ENCODE peak calls at places on chromosomes 7 and 10, in five cellular contexts. Z is neural progenitor cell, M is keratinocyte, L is substantia nigra, U is suprapubic skin. O is an unnamed sample.

GRCh38 chr7:152136623-152137022 is 111.1 kb downstream of the GALNT11 start:
- DNase-seq in L (no peak), U (no peak), Z (peak), M (no peak), O (no peak)

GRCh38 chr10:80477813-80478212 is 23.7 kb downstream of the TSPAN14 start:
- DNase-seq in Z (no peak), U (no peak), L (no peak), M (no peak), O (peak)

GRCh38 chr7:70736715-70737460 is 395.1 kb upstream of the GALNT17 start:
- DNase-seq in L (no peak), U (no peak), Z (no peak), M (no peak), O (no peak)

GRCh38 chr7:80729586-80730320 is 91.3 kb downstream of the CD36 start:
- DNase-seq in L (no peak), U (no peak), M (no peak), Z (no peak), O (no peak)

GRCh38 chr7:14902589-14902963 is at the start of gene DGKB:
- DNase-seq in Z (peak), M (no peak), L (peak), U (no peak), O (no peak)

GRCh38 chr7:21767300-21767900 is 178.3 kb downstream of the CDCA7L start:
- DNase-seq in U (no peak), Z (peak), M (peak), L (no peak), O (peak)

GRCh38 chr10:4647138-4647785 is 178.7 kb upstream of the AKR1E2 start:
- DNase-seq in M (no peak), Z (no peak), U (no peak), L (no peak), O (no peak)

GRCh38 chr10:122648599-122649428 is 50.8 kb downstream of the C10orf120 start:
- DNase-seq in Z (peak), U (peak), L (peak), M (no peak), O (no peak)

GRCh38 chr10:17278607-17279240 is 50.7 kb downstream of the VIM start:
- DNase-seq in U (no peak), L (no peak), M (no peak), Z (no peak), O (no peak)

GRCh38 chr7:112214887-112215286 is 8.4 kb downstream of the ZNF277 start:
- DNase-seq in U (no peak), M (no peak), L (no peak), Z (no peak), O (no peak)

GRCh38 chr10:132448248-132448731 is 51.3 kb downstream of the PWWP2B start:
- DNase-seq in Z (peak), U (no peak), M (peak), L (peak), O (peak)

GRCh38 chr7:4201566-4201965 is 480.5 kb upstream of the FOXK1 start:
- DNase-seq in M (no peak), L (no peak), Z (no peak), U (no peak), O (no peak)

GRCh38 chr10:71804067-71804466 is 30.7 kb upstream of the VSIR start:
- DNase-seq in Z (no peak), U (no peak), M (no peak), L (no peak), O (no peak)

GRCh38 chr7:141232286-141233051 is 158.6 kb downstream of the TMEM178B start:
- DNase-seq in M (no peak), U (no peak), L (no peak), Z (no peak), O (no peak)

GRCh38 chr10:113278664-113279063 is 274.2 kb upstream of the HABP2 start:
- DNase-seq in M (no peak), U (no peak), L (no peak), Z (no peak), O (no peak)

GRCh38 chr7:7157177-7157886 is 25.0 kb upstream of the C1GALT1 start:
- DNase-seq in U (no peak), Z (no peak), L (no peak), M (no peak), O (no peak)

GRCh38 chr10:73956476-73957338 is 41.2 kb upstream of the VCL start:
- DNase-seq in M (no peak), U (no peak), L (no peak), Z (no peak), O (no peak)

GRCh38 chr10:27715505-27715904 is 30.1 kb downstream of the MKX start:
- DNase-seq in M (no peak), L (no peak), Z (no peak), U (no peak), O (no peak)

GRCh38 chr10:86365346-86366032 is 1.1 kb downstream of the GRID1 start:
- DNase-seq in Z (peak), U (peak), M (no peak), L (peak), O (no peak)

GRCh38 chr10:70480254-70480861 is 1.8 kb downstream of the PALD1 start:
- DNase-seq in L (no peak), M (no peak), U (no peak), Z (no peak), O (no peak)

GRCh38 chr10:77360121-77360520 is 277.5 kb downstream of the KCNMA1 start:
- DNase-seq in Z (no peak), U (no peak), L (no peak), M (no peak), O (no peak)

GRCh38 chr10:74910604-74911355 is 84.4 kb downstream of the KAT6B start:
- DNase-seq in U (no peak), M (no peak), Z (no peak), L (no peak), O (no peak)

GRCh38 chr10:127935115-127935561 is 28.2 kb downstream of the PTPRE start:
- DNase-seq in Z (no peak), L (peak), U (no peak), M (no peak), O (no peak)

GRCh38 chr7:43625453-43625852 is 42.5 kb downstream of the STK17A start:
- DNase-seq in M (no peak), U (no peak), Z (no peak), L (no peak), O (no peak)

GRCh38 chr10:125472037-125472607 is 210.8 kb downstream of the TEX36 start:
- DNase-seq in M (no peak), U (no peak), L (no peak), Z (no peak), O (no peak)

GRCh38 chr10:113216068-113216467 is 266.0 kb downstream of the TCF7L2 start:
- DNase-seq in M (no peak), Z (peak), L (no peak), U (no peak), O (no peak)

GRCh38 chr10:124719213-124719851 is 24.8 kb downstream of the FAM53B start:
- DNase-seq in U (peak), Z (peak), L (peak), M (no peak), O (peak)

GRCh38 chr7:17236161-17236560 is 62.3 kb upstream of the AHR start:
- DNase-seq in Z (no peak), U (no peak), M (no peak), L (no peak), O (no peak)

GRCh38 chr10:71605263-71605962 is 114.2 kb downstream of the C10orf105 start:
- DNase-seq in Z (no peak), U (no peak), M (no peak), L (no peak), O (no peak)

GRCh38 chr7:134513169-134513752 is 14.1 kb upstream of the AKR1B10 start:
- DNase-seq in Z (peak), U (no peak), M (no peak), L (no peak), O (no peak)

GRCh38 chr7:88346357-88346756 is 39.7 kb upstream of the STEAP4 start:
- DNase-seq in U (no peak), M (no peak), Z (no peak), L (no peak), O (no peak)

GRCh38 chr7:149635561-149636329 is 137.6 kb downstream of the ZNF467 start:
- DNase-seq in L (no peak), Z (no peak), U (no peak), M (no peak), O (no peak)

GRCh38 chr10:125153693-125154490 is 6.5 kb downstream of the CTBP2 start:
- DNase-seq in L (no peak), U (no peak), M (no peak), Z (no peak), O (no peak)

DNA sequence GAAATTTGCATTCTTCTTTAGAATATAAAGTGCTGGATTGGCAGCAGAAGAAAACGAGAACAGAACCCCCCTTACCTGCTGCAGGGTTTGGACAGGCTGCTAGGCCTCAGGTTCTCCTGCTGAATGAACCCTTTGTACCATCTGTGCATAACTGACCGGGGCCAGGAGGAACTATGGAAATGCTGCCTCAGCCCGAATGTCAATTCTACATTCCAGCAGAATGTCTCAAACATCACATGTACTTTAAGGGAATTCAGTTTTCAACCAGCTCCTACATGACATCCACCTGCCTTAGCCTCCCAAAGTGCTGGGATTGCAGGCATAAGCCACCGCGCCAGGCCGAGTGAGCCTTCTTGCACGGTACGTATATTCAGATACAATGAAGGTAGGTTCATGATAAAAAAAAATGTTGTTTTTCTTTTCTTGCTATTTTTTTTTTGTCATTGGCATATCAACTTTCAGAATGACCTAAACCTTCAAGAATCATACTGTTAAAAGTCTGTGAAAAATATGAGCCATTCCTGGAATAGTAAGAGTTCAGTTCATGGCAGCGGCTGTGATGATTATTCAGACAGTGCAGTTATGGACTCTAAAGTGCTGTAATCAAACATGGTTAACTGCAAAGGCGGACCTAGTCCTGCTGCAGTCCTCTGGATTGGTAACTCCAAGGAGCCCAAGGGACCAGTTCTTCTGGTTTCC is 84.4 kb upstream of the TNS3 start:
- DNase-seq in Z (no peak), L (no peak), M (no peak), U (no peak), O (no peak)
- H3K27ac ChIP-seq in Z (no peak), L (no peak), M (no peak), U (no peak), O (no peak)

GRCh38 chr10:42973870-42974692 is 102.8 kb upstream of the RET start:
- DNase-seq in Z (no peak), M (no peak), U (peak), L (no peak), O (no peak)
- H3K27ac ChIP-seq in Z (no peak), M (no peak), U (no peak), L (no peak), O (no peak)

GRCh38 chr7:137519964-137520363 is 176.4 kb upstream of the PTN start:
- DNase-seq in L (no peak), M (no peak), U (no peak), Z (no peak), O (no peak)
- H3K27ac ChIP-seq in L (no peak), M (no peak), U (no peak), Z (no peak), O (no peak)

DNA sequence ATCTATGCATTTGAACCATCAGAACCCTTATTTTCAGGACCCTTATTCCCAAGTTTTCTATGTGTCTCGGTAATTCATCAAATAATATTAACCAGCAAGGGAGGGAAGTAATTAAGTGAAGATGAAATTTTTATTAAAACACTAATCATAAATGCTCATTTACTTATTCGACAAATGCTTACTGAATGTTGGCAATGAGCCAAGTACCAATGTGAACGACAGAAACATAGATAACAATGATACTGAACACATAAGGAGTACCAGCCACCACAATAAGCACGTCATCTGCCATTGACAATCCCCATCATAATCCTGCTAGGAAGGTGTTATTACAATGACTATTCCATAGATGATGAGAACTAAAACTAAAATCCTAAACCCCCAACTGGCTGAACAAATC is 45.5 kb downstream of the GRM8 start:
- DNase-seq in M (no peak), L (no peak), U (no peak), Z (no peak), O (no peak)
- H3K27ac ChIP-seq in M (no peak), L (no peak), U (no peak), Z (no peak), O (no peak)

DNA sequence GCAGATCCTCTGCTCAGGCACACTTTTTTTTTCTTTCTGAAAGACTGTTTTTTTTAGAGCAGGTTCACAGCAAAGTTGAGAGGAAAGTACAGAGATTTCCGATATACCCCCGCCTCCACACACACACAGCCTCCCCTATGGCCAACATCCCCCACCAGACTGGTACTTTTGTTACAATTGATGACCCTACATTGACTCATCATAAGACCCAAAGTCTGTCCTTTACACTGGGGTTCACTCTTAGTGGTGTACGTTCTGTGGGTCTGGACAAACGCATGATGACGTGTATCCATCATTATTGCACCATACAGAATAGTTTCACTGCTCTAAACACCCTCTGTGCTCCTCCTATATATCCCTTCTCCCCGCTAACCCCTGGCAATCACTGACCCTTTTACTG is 107.7 kb downstream of the RBM20 start:
- DNase-seq in M (no peak), U (no peak), L (no peak), Z (no peak), O (no peak)
- H3K27ac ChIP-seq in M (no peak), U (no peak), L (no peak), Z (no peak), O (no peak)

GRCh38 chr7:100873599-100874299 is 1.2 kb upstream of the SRRT start:
- DNase-seq in M (no peak), U (no peak), Z (no peak), L (no peak), O (no peak)
- H3K27ac ChIP-seq in M (peak), U (peak), Z (peak), L (peak), O (peak)

DNA sequence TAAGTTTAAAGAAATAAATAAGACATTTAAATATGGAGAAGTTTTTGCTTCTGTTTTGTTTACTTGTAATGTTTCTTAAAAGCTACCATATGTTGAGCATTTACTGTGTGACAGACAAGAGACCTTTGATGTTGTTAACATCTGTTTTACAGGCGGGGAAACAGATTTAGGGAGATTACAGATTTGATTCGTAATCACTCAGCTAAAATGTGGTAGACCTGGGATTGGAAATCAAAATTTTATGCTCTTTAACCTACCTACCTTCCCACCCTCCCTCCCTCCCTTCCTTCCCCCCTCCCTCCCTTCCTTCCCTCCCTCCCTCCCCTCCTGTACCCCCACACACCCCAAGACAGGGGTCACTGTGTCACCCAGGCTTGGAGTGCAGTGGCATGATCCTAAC is 11.7 kb downstream of the LCOR start:
- DNase-seq in L (no peak), M (no peak), Z (no peak), U (no peak), O (no peak)
- H3K27ac ChIP-seq in L (no peak), M (no peak), Z (peak), U (no peak), O (peak)

GRCh38 chr7:98562336-98563182 is 54.5 kb upstream of the NPTX2 start:
- DNase-seq in Z (no peak), L (no peak), U (no peak), M (no peak), O (no peak)
- H3K27ac ChIP-seq in Z (no peak), L (no peak), U (no peak), M (no peak), O (no peak)

GRCh38 chr10:88992945-88993537 is 2.4 kb downstream of the FAS start:
- DNase-seq in U (no peak), Z (no peak), M (no peak), L (no peak), O (no peak)
- H3K27ac ChIP-seq in U (peak), Z (no peak), M (peak), L (no peak), O (peak)